ENCODE peak calls at places on chromosomes 4 and X, in four cellular contexts. T, L, A and J are unnamed samples.

GRCh38 chrX:37745354-37745753 is 34.5 kb upstream of the CYBB start:
- DNase-seq in T (peak), L (no peak), A (peak), J (peak)

GRCh38 chr4:181293541-181293940 is 949.7 kb upstream of the TENM3 start:
- DNase-seq in L (no peak), A (no peak), T (no peak), J (no peak)

GRCh38 chr4:8607603-8608481 is 15.3 kb downstream of the CPZ start:
- DNase-seq in L (no peak), T (peak), A (peak), J (no peak)

GRCh38 chr4:40718571-40718970 is 31.2 kb upstream of the NSUN7 start:
- DNase-seq in T (no peak), A (no peak), L (no peak), J (no peak)

GRCh38 chr4:68176904-68177303 is 47.2 kb upstream of the TMPRSS11F start:
- DNase-seq in T (no peak), L (no peak), A (no peak), J (no peak)

GRCh38 chrX:70535198-70535597 is 90.6 kb downstream of the DLG3 start:
- DNase-seq in L (no peak), T (no peak), A (no peak), J (no peak)

GRCh38 chr4:22764183-22764582 is 71.4 kb downstream of the GBA3 start:
- DNase-seq in T (no peak), A (no peak), L (no peak), J (no peak)

GRCh38 chr4:5823542-5824211 is 69.2 kb downstream of the CRMP1 start:
- DNase-seq in L (no peak), T (no peak), A (no peak), J (no peak)

GRCh38 chrX:68867458-68868166 is 38.8 kb downstream of the EFNB1 start:
- DNase-seq in L (no peak), T (no peak), A (no peak), J (no peak)

GRCh38 chr4:102789317-102789717 is 28.5 kb upstream of the MANBA start:
- DNase-seq in A (no peak), L (no peak), T (no peak), J (no peak)

GRCh38 chr4:36757623-36758311 is 476.4 kb downstream of the DTHD1 start:
- DNase-seq in T (no peak), A (no peak), L (no peak), J (no peak)

GRCh38 chrX:22234380-22234779 is 38.3 kb upstream of the CBLL2 start:
- DNase-seq in T (no peak), L (no peak), A (no peak), J (no peak)

GRCh38 chr4:185304944-185305690 is 90.6 kb downstream of the LRP2BP start:
- DNase-seq in L (no peak), T (no peak), A (peak), J (peak)

GRCh38 chr4:112085156-112086035 is 59.9 kb upstream of the FAM241A start:
- DNase-seq in T (no peak), A (no peak), L (no peak), J (no peak)